ENCODE peak calls at places on chromosomes 4 and X, in six cellular contexts. Q, P, G, T, X and I are unnamed samples.
A peak's percentile ranks its signal among the peaks of the same experiment; 100 is the strongest.

GRCh38 chr4:78971326-78971725 is 32.1 kb upstream of the PAQR3 start:
- DNase-seq in T (no peak), Q (peak; percentile 70), P (peak; percentile 14), X (peak; percentile 58), G (no peak), I (no peak)

GRCh38 chr4:88188738-88189417 is 30.4 kb upstream of the ABCG2 start:
- DNase-seq in T (peak; percentile 56), P (no peak), G (peak; percentile 13), X (no peak), Q (no peak), I (no peak)

GRCh38 chrX:54894159-54894558 is 26.5 kb upstream of the TRO start:
- DNase-seq in G (no peak), P (no peak), T (no peak), X (no peak), Q (no peak), I (no peak)

GRCh38 chr4:15936495-15936894 is 2.0 kb downstream of the FGFBP1 start:
- DNase-seq in P (no peak), T (no peak), X (no peak), Q (no peak), G (no peak), I (no peak)

GRCh38 chr4:55184600-55185523 is 59.5 kb upstream of the KDR start:
- DNase-seq in G (peak; percentile 50), X (peak; percentile 73), P (peak; percentile 89), Q (peak; percentile 8), T (no peak), I (peak; percentile 27)

GRCh38 chr4:124953059-124953850 is 240.7 kb upstream of the ANKRD50 start:
- DNase-seq in G (no peak), X (peak; percentile 88), T (peak; percentile 73), Q (no peak), P (peak; percentile 86), I (no peak)

GRCh38 chr4:138911903-138912713 is 103.5 kb upstream of the NOCT start:
- DNase-seq in G (no peak), P (no peak), T (peak; percentile 14), X (no peak), Q (no peak), I (peak; percentile 86)

GRCh38 chr4:56296449-56296990 is 90.8 kb downstream of the AASDH start:
- DNase-seq in X (peak; percentile 22), P (no peak), G (no peak), T (no peak), Q (no peak), I (peak; percentile 50)

GRCh38 chrX:101656817-101657216 is 2.8 kb downstream of the ARMCX2 start:
- DNase-seq in G (no peak), X (no peak), T (no peak), P (no peak), Q (no peak), I (no peak)

GRCh38 chrX:109874548-109874947 is 128.4 kb upstream of the TMEM164 start:
- DNase-seq in T (no peak), X (no peak), Q (no peak), G (no peak), P (peak; percentile 48), I (no peak)

GRCh38 chr4:8779371-8779988 is 92.2 kb downstream of the HMX1 start:
- DNase-seq in X (no peak), G (no peak), T (no peak), P (no peak), Q (no peak), I (no peak)

GRCh38 chr4:5858020-5858769 is 34.7 kb downstream of the CRMP1 start:
- DNase-seq in P (no peak), T (no peak), X (no peak), G (no peak), Q (no peak), I (no peak)

GRCh38 chrX:2320580-2321327 is 180.0 kb downstream of the DHRSX start:
- DNase-seq in G (no peak), X (peak; percentile 71), Q (peak; percentile 35), T (no peak), P (peak; percentile 47), I (no peak)

GRCh38 chrX:12446342-12447075 is 308.2 kb downstream of the FRMPD4 start:
- DNase-seq in Q (no peak), T (peak; percentile 85), X (peak; percentile 56), G (no peak), P (peak; percentile 81), I (no peak)

GRCh38 chrX:136237074-136237473 is 14.1 kb downstream of the MAP7D3 start:
- DNase-seq in X (no peak), G (no peak), Q (no peak), P (no peak), T (no peak), I (no peak)

GRCh38 chr4:66906314-66906713 is 639.0 kb downstream of the CENPC start:
- DNase-seq in P (no peak), T (no peak), G (no peak), Q (no peak), X (no peak), I (no peak)

GRCh38 chrX:38052096-38052495 is 45.7 kb downstream of the SYTL5 start:
- DNase-seq in Q (no peak), T (peak; percentile 86), X (peak; percentile 66), P (peak; percentile 95), G (peak; percentile 8), I (no peak)

GRCh38 chrX:147912093-147912801 is 528 bp downstream of the FMR1 start:
- DNase-seq in G (peak; percentile 36), P (peak; percentile 31), T (peak; percentile 32), X (peak; percentile 40), Q (peak; percentile 13), I (peak; percentile 1)

GRCh38 chr4:145679991-145680455 is at the start of gene C4orf51:
- DNase-seq in G (no peak), Q (no peak), X (peak; percentile 62), P (peak; percentile 73), T (peak; percentile 30), I (no peak)

GRCh38 chr4:128287159-128287870 is at the start of gene PGRMC2:
- DNase-seq in P (peak; percentile 24), Q (no peak), G (no peak), T (no peak), X (peak; percentile 47), I (no peak)

GRCh38 chr4:154517591-154517990 is 26.0 kb upstream of the DCHS2 start:
- DNase-seq in G (no peak), P (no peak), T (no peak), X (no peak), Q (no peak), I (no peak)

GRCh38 chr4:182093947-182094346 is 149.3 kb upstream of the TENM3 start:
- DNase-seq in X (no peak), T (no peak), Q (no peak), P (no peak), G (no peak), I (no peak)
- TF ChIP-seq CTCF in X (no peak), T (no peak), Q (no peak), P (no peak), G (no peak), I (no peak)

DNA sequence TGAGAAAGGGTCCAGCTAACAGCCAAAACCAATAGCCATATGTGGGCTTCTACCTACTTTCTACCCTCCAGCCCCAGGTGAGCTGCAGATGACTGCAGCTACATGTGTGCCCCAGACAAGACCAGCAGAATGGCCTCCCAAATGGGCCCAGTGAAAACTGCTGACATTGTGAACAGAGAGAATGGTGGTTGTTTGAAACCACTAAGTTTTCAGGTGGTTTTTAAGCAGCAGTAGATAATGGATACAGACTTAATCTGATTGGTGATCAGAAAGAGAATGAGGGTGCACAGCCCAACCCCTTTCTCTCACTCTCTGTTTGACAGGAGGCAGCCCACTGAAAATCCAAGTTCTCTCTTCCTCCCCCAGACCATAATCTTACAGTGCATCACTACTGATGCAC is 42.5 kb upstream of the BBS12 start:
- DNase-seq in X (no peak), P (no peak), T (no peak), G (peak; percentile 46), Q (no peak), I (no peak)
- TF ChIP-seq CTCF in X (no peak), P (no peak), T (no peak), G (no peak), Q (no peak), I (no peak)

DNA sequence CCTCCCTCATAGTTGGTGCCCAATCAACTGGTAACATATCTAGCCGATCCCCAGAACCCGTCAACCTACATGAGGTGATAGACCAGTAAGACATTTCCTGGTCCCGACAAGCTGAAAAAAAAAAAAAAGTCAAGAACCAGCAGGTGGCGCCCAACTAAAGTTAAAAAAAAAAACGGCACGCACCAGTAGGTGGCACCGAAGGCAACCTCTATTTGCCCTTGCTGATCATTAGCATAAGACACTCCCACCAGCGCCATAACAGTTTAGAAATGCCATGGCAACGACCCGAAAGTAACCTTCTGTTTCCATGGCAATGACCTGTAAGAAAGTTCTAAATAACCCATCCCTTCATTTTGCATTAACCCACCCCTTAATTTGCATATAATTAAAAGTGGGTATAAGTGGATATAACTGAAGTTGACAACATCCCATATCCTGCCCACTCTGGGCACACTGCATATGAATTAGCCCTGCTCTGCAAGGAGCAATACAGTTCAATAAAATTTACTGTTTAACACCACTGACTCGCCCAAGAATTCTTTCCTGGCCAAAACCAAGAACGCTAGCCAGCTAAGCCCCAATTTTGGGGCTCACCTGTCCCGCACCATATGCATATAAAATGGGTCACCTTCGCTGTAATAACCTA is 83.9 kb upstream of the SPANXB1 start:
- DNase-seq in P (peak; percentile 71), T (peak; percentile 49), Q (no peak), G (peak; percentile 44), X (peak; percentile 81), I (peak; percentile 32)
- TF ChIP-seq CTCF in P (peak; percentile 67), T (peak; percentile 71), Q (no peak), G (peak; percentile 50), X (peak; percentile 51), I (peak; percentile 57)

GRCh38 chr4:28211714-28212470 is 1351.3 kb downstream of the STIM2 start:
- DNase-seq in Q (no peak), X (no peak), P (no peak), T (no peak), G (no peak), I (no peak)
- TF ChIP-seq CTCF in Q (no peak), X (no peak), P (no peak), T (no peak), G (no peak), I (no peak)

GRCh38 chrX:8815460-8816065 is 14.4 kb upstream of the FAM9A start:
- DNase-seq in P (peak; percentile 48), T (peak; percentile 33), X (peak; percentile 49), Q (peak; percentile 67), G (peak; percentile 12), I (no peak)
- TF ChIP-seq CTCF in P (peak; percentile 83), T (peak; percentile 80), X (peak; percentile 62), Q (peak; percentile 54), G (peak; percentile 57), I (peak; percentile 73)